ENCODE peak calls at places on chromosome 3, in six cellular contexts. W is IMR-90, J is SK-N-SH, E is GM12878, K is H1, S is HepG2. L is an unnamed sample.

GRCh38 chr3:149576071-149576564 is 81.7 kb downstream of the WWTR1 start:
- DNase-seq in K (no peak), J (no peak), S (peak; percentile 51), W (peak; percentile 99), E (no peak), L (peak; percentile 16)

GRCh38 chr3:114928989-114929620 is 218.0 kb downstream of the ZBTB20 start:
- DNase-seq in J (no peak), E (no peak), W (peak; percentile 16), K (no peak), S (no peak), L (no peak)

GRCh38 chr3:197270558-197271317 is 27.7 kb downstream of the DLG1 start:
- DNase-seq in W (peak; percentile 29), S (peak; percentile 70), K (no peak), J (no peak), E (no peak), L (no peak)

GRCh38 chr3:197749315-197749600 is 425 bp upstream of the FYTTD1 start:
- DNase-seq in J (peak; percentile 83), E (no peak), S (no peak), K (no peak), W (peak; percentile 76), L (peak; percentile 47)

GRCh38 chr3:112583105-112583504 is 21.3 kb downstream of the SLC35A5 start:
- DNase-seq in E (no peak), K (no peak), J (no peak), W (no peak), S (no peak), L (no peak)

GRCh38 chr3:73868688-73869315 is 244.1 kb upstream of the PDZRN3 start:
- DNase-seq in W (peak; percentile 38), J (peak; percentile 48), S (peak; percentile 12), E (no peak), K (no peak), L (peak; percentile 2)

GRCh38 chr3:196093271-196094111 is 11.6 kb upstream of the TFRC start:
- DNase-seq in K (no peak), S (no peak), E (no peak), J (no peak), W (peak; percentile 28), L (no peak)

GRCh38 chr3:107432013-107432515 is 54.8 kb downstream of the CCDC54 start:
- DNase-seq in K (no peak), J (peak; percentile 56), S (no peak), W (peak; percentile 10), E (no peak), L (no peak)

GRCh38 chr3:194315965-194316361 is 35.2 kb downstream of the CPN2 start:
- DNase-seq in K (no peak), E (no peak), W (no peak), J (no peak), S (no peak), L (no peak)

GRCh38 chr3:12451481-12451880 is 32.8 kb upstream of the TSEN2 start:
- DNase-seq in J (no peak), W (no peak), S (no peak), K (no peak), E (no peak), L (no peak)

DNA sequence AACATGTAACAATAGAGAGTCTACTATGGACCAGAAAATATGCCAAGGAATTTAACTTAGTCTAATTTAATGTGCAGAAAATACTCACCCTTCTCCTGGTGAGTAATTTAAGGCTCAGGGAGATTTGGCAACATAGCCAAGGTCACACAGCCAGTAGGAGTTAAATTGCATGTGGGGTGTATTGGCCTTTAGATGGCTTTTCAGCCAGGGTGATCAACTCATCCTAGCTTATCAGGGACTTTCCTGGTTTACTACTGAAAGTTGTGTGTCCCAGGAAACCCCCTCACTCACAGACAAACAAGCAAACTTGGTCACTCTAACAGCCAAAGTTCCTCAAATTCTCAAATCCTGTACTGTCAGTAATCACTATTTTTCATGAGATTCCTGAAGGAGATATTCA is 2.6 kb upstream of the SLC9A9 start:
- DNase-seq in E (no peak), J (no peak), K (no peak), S (no peak), W (no peak), L (no peak)
- TF ChIP-seq USF2 in E (no peak), J (no peak), K (no peak), S (no peak), W (no peak), L (no peak)

DNA sequence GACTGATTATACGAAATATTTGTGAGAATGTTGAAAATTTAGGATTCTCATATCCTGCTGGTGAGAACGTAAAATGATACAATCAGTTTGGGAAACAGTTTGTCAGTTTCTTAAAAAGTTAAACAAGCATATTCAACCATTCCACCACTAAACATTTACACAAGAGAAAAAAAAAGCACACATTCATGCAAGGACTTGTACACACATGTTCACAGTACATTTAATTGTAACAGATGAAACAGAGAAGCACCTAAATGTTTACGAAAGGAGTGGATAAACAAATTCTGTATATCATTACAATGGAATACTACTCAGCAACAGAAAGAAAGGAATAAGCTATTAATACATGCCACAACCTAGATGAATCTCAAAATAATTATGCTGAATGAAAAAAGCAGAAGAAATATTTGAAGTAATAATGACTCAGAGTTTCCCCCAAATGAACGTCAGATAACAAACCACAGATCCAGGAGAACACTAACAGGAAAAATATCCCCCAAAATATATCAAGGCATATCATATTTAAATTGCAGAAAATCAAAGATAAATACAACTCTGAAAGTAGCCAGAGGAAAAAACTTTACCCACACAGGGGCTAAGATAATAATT is 14.3 kb downstream of the ANKRD28 start:
- DNase-seq in S (no peak), W (peak; percentile 85), J (no peak), K (no peak), E (no peak), L (no peak)
- H4K20me1 ChIP-seq in S (no peaks in the 10 kb centered on the region), W (peaks cover 4% of the 10 kb centered on the region), J (peaks cover 21% of the 10 kb centered on the region), K (no peaks in the 10 kb centered on the region), E (no peaks in the 10 kb centered on the region), L (peaks cover 5% of the 10 kb centered on the region)

GRCh38 chr3:146110156-146110555 is 50.8 kb downstream of the PLOD2 start:
- DNase-seq in K (no peak), J (no peak), E (no peak), S (peak; percentile 35), W (no peak), L (no peak)
- H3K4me2 ChIP-seq in K (no peak overlapping the region), J (no peak overlapping the region), E (no peak overlapping the region), S (no peak overlapping the region), W (no peak overlapping the region), L (no peak overlapping the region)

GRCh38 chr3:153173758-153174516 is 11.9 kb downstream of the RAP2B start:
- DNase-seq in J (no peak), E (no peak), S (peak; percentile 39), K (no peak), W (peak; percentile 75), L (peak; percentile 64)
- TF ChIP-seq USF2 in J (no peak), E (no peak), S (no peak), K (no peak), W (no peak), L (no peak)

GRCh38 chr3:9745521-9745920 is 4.2 kb upstream of the OGG1 start:
- DNase-seq in E (no peak), K (no peak), S (no peak), W (no peak), J (no peak), L (no peak)
- H4K20me1 ChIP-seq in E (no peaks in the 10 kb centered on the region), K (no peaks in the 10 kb centered on the region), S (no peaks in the 10 kb centered on the region), W (no peaks in the 10 kb centered on the region), J (no peaks in the 10 kb centered on the region), L (no peaks in the 10 kb centered on the region)

GRCh38 chr3:13452490-13453335 is 27.4 kb upstream of the HDAC11 start:
- DNase-seq in S (peak; percentile 63), K (no peak), E (peak; percentile 17), J (peak; percentile 59), W (peak; percentile 53), L (peak; percentile 58)
- H3K4me2 ChIP-seq in S (peak overlapping the region; percentile 96), K (no peak overlapping the region), E (peak overlapping the region; percentile 98), J (peak overlapping the region; percentile 60), W (peak overlapping the region; percentile 9), L (peak overlapping the region; percentile 98)

DNA sequence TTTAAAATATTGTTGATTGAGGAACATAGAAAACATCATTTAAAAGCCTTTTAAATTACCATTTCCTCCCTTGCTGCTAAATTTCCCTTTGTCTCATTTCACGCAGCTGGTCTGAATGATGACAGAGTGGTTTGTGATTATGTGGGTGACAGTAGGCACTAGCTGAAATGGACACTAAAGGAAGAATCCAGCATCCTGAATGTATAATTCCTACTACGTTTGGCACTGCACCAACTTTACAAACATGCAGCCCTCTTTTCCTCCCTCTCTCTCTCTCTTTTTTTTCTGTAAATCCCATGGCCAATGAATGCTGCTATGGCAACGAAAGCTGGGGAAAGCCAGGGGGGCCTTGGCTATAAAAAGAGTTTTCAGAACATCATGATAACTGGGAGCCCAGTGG is 367.2 kb upstream of the AGTR1 start:
- DNase-seq in J (no peak), S (no peak), K (no peak), E (no peak), W (no peak), L (no peak)
- TF ChIP-seq USF2 in J (no peak), S (no peak), K (no peak), E (no peak), W (no peak), L (no peak)

DNA sequence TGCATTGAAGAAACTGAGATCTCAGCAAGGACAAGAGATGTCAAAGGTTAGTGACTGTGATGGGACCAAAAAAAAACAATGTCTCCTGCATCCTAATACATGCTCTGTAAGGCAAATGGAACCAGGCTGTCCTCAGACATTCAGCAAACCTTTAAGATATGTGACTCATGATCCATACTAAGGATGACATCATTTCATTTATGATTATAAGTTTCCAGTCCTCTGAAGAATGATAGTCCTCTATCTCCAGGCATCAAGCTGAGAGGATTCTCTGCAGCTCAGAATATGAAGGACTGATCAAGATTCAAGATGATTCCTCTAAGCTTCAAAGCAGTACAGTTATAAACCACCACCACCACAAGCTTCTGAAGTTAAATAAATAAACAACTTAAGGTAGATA is 47.6 kb downstream of the SSR3 start:
- DNase-seq in K (no peak), J (no peak), S (no peak), W (peak; percentile 31), E (no peak), L (no peak)
- H4K20me1 ChIP-seq in K (no peaks in the 10 kb centered on the region), J (no peaks in the 10 kb centered on the region), S (no peaks in the 10 kb centered on the region), W (no peaks in the 10 kb centered on the region), E (no peaks in the 10 kb centered on the region), L (no peaks in the 10 kb centered on the region)

DNA sequence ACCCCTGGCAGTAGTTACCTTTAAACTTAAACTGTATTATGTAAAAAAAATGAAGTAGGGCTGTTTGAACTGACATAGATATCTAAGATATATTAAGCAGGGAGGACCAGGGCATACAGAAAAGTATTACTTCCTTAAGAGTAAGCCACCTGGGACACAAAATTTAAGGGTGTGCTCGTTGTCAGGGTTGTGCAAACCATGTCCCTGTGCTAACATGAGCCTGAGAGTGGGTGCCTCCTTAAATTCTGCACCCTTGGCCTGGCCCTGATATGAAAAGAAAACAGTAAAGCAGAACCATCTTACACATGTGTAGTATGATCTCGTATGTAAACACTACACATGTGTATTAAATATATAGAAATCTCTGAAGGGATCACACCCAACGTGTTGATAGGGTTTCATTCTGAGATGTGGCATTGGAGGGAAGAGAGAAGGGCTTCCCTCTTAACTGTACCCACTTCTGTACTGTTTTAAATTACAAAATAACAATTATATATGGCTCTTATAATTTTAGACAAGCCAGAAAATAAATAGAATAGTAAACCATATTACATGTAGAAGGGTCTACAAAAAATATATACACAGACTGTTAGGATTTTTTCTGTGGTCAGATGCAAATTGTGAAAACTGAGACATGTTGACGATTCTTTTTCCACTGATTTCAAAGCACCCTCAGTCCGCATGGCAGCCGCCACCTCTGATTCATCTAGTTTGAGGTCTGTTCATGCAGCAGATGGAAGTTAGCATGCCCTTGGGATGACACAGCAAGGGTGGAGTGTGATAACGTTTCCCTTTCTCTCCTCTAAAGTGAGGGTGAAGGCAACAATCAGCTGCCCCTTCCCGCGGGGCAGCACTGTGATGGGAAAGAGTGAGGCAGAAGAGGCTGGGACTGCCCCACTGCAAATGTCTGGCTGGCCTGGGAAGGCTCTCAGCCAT is 400.9 kb upstream of the PROK2 start:
- DNase-seq in E (no peak), S (peak; percentile 7), W (peak; percentile 80), K (no peak), J (no peak), L (peak; percentile 78)
- H3K4me2 ChIP-seq in E (peak overlapping the region; percentile 28), S (no peak overlapping the region), W (peak overlapping the region; percentile 1), K (no peak overlapping the region), J (peak overlapping the region; percentile 56), L (peak overlapping the region; percentile 9)

GRCh38 chr3:52280046-52280445 is 1.6 kb upstream of the WDR82 start:
- DNase-seq in J (peak; percentile 68), S (no peak), W (no peak), K (no peak), E (no peak), L (no peak)
- TF ChIP-seq USF2 in J (no peak), S (no peak), W (no peak), K (no peak), E (no peak), L (no peak)

L was measured in K562.